ENCODE peak calls at places on chromosomes 2 and 18, in five cellular contexts. P is NCI-H524; N is midbrain; O is pulmonary artery endothelial cell; F is stimulated activated CD4-positive, alpha-beta T cell treated with anti-CD3 and anti-CD28 coated beads, Interleukin-1b, Interleukin-23, amount 100 ng/mL, for 4 hours. U is an unnamed sample.

GRCh38 chr2:109209412-109209811 is 80.4 kb downstream of the SH3RF3 start:
- DNase-seq in P (no peak), N (no peak), O (peak), F (no peak), U (no peak)

GRCh38 chr2:201233192-201234166 is 26.9 kb upstream of the CASP8 start:
- DNase-seq in P (peak), N (no peak), O (no peak), F (peak), U (no peak)

GRCh38 chr2:106156305-106157288 is 37.5 kb downstream of the UXS1 start:
- DNase-seq in P (no peak), N (no peak), O (no peak), F (no peak), U (no peak)

GRCh38 chr18:79411614-79412526 is 16.1 kb downstream of the NFATC1 start:
- DNase-seq in P (peak), N (no peak), O (no peak), F (no peak), U (no peak)

GRCh38 chr2:178865537-178865936 is 58.3 kb upstream of the TTN start:
- DNase-seq in P (peak), N (no peak), O (no peak), F (no peak), U (no peak)

GRCh38 chr18:7084766-7085080 is 32.9 kb downstream of the LAMA1 start:
- DNase-seq in P (no peak), N (no peak), O (no peak), F (no peak), U (no peak)

GRCh38 chr2:3242747-3243369 is 134.8 kb downstream of the EIPR1 start:
- DNase-seq in P (no peak), N (no peak), O (no peak), F (no peak), U (no peak)

GRCh38 chr2:105038383-105039061 is 653 bp downstream of the MRPS9 start:
- DNase-seq in P (peak), N (peak), O (no peak), F (peak), U (no peak)

GRCh38 chr2:237766334-237766733 is 32.2 kb upstream of the RBM44 start:
- DNase-seq in P (no peak), N (no peak), O (no peak), F (no peak), U (no peak)

GRCh38 chr2:176292608-176293007 is 23.4 kb downstream of the MTX2 start:
- DNase-seq in P (no peak), N (no peak), O (no peak), F (no peak), U (no peak)

GRCh38 chr18:49613141-49613641 is 51.3 kb downstream of the LIPG start:
- DNase-seq in P (no peak), N (no peak), O (no peak), F (no peak), U (no peak)

GRCh38 chr2:146189541-146189940 is 1655.3 kb upstream of the ACVR2A start:
- DNase-seq in P (peak), N (no peak), O (no peak), F (no peak), U (peak)

GRCh38 chr2:221205103-221205502 is 367.0 kb downstream of the EPHA4 start:
- DNase-seq in P (peak), N (no peak), O (no peak), F (no peak), U (no peak)

GRCh38 chr2:78383576-78383975 is 641.9 kb upstream of the REG3G start:
- DNase-seq in P (no peak), N (no peak), O (no peak), F (no peak), U (no peak)

GRCh38 chr2:43417296-43417695 is 178.5 kb downstream of the THADA start:
- DNase-seq in P (no peak), N (no peak), O (no peak), F (no peak), U (no peak)

GRCh38 chr18:57792741-57793629 is 10.1 kb downstream of the ATP8B1 start:
- DNase-seq in P (no peak), N (no peak), O (no peak), F (no peak), U (no peak)

GRCh38 chr2:229043681-229044080 is 227.4 kb downstream of the PID1 start:
- DNase-seq in P (no peak), N (no peak), O (no peak), F (no peak), U (no peak)

GRCh38 chr2:62195421-62196277 is at the start of gene B3GNT2:
- DNase-seq in P (peak), N (peak), O (peak), F (peak), U (peak)

GRCh38 chr18:35747894-35748472 is 166.4 kb downstream of the GALNT1 start:
- DNase-seq in P (no peak), N (no peak), O (no peak), F (no peak), U (no peak)